ENCODE peak calls at places on chromosomes 11 and 22, in seven cellular contexts. B is GM03348, K is small intestine, X is IMR-90, I is Caki2, F is EL, J is NCI-H1417. S is an unnamed sample.

GRCh38 chr11:66676931-66677598 is 622 bp downstream of the RBM4B start:
- DNase-seq in B (no peak), K (peak; percentile 19), X (peak; percentile 13), I (peak; percentile 3), F (no peak), J (no peak), S (no peak)

GRCh38 chr22:38270091-38270972 is 2.5 kb downstream of the TMEM184B start:
- DNase-seq in B (no peak), K (no peak), X (peak; percentile 14), I (peak; percentile 43), F (peak; percentile 32), J (no peak), S (peak; percentile 35)

GRCh38 chr11:117818036-117818858 is 6.3 kb downstream of the FXYD2 start:
- DNase-seq in B (no peak), K (no peak), X (peak; percentile 56), I (no peak), F (peak; percentile 47), J (no peak), S (peak; percentile 59)

GRCh38 chr22:45994516-45995404 is 17.8 kb upstream of the WNT7B start:
- DNase-seq in B (peak; percentile 91), K (peak; percentile 67), X (peak; percentile 44), I (peak; percentile 69), F (peak; percentile 73), J (peak; percentile 31), S (peak; percentile 60)

GRCh38 chr22:46754110-46754799 is 8.2 kb upstream of the TBC1D22A start:
- DNase-seq in B (peak; percentile 97), K (peak; percentile 97), X (peak; percentile 99), I (peak; percentile 98), F (peak; percentile 99), J (no peak), S (peak; percentile 99)

GRCh38 chr11:26572770-26573402 is 823 bp upstream of the MUC15 start:
- DNase-seq in B (no peak), K (no peak), X (no peak), I (no peak), F (no peak), J (no peak), S (no peak)

GRCh38 chr22:49547751-49548239 is 279.9 kb downstream of the BRD1 start:
- DNase-seq in B (no peak), K (no peak), X (no peak), I (no peak), F (no peak), J (no peak), S (no peak)

GRCh38 chr22:43202326-43202725 is 15.4 kb upstream of the TTLL12 start:
- DNase-seq in B (no peak), K (no peak), X (no peak), I (no peak), F (no peak), J (no peak), S (no peak)

GRCh38 chr11:73530109-73530508 is 67.8 kb downstream of the FAM168A start:
- DNase-seq in B (no peak), K (peak; percentile 72), X (no peak), I (no peak), F (no peak), J (no peak), S (no peak)

GRCh38 chr11:67120881-67121710 is 2.0 kb downstream of the KDM2A start:
- DNase-seq in B (peak; percentile 27), K (peak; percentile 65), X (peak; percentile 45), I (no peak), F (peak; percentile 53), J (no peak), S (peak; percentile 23)

GRCh38 chr11:114395776-114396175 is 4.5 kb downstream of the C11orf71 start:
- DNase-seq in B (no peak), K (peak; percentile 7), X (no peak), I (no peak), F (no peak), J (no peak), S (peak; percentile 26)

GRCh38 chr22:22219140-22219996 is 25.2 kb upstream of the VPREB1 start:
- DNase-seq in B (no peak), K (no peak), X (no peak), I (no peak), F (no peak), J (peak; percentile 0), S (no peak)

GRCh38 chr22:36245805-36246356 is 6.6 kb upstream of the APOL2 start:
- DNase-seq in B (no peak), K (no peak), X (no peak), I (no peak), F (no peak), J (no peak), S (no peak)

GRCh38 chr22:36182871-36183270 is 18.7 kb downstream of the APOL4 start:
- DNase-seq in B (peak; percentile 41), K (no peak), X (no peak), I (no peak), F (no peak), J (no peak), S (no peak)

GRCh38 chr11:119335655-119336543 is 1.6 kb downstream of the RNF26 start:
- DNase-seq in B (no peak), K (no peak), X (no peak), I (no peak), F (no peak), J (no peak), S (no peak)

GRCh38 chr11:2196970-2197770 is 25.6 kb upstream of the TH start:
- DNase-seq in B (peak; percentile 91), K (peak; percentile 72), X (peak; percentile 38), I (peak; percentile 53), F (peak; percentile 57), J (no peak), S (peak; percentile 59)

GRCh38 chr11:69418576-69419296 is 62.7 kb upstream of the LINC01488 start:
- DNase-seq in B (no peak), K (no peak), X (no peak), I (no peak), F (no peak), J (no peak), S (no peak)

GRCh38 chr11:17979770-17980371 is 33.0 kb downstream of the SERGEF start:
- DNase-seq in B (peak; percentile 60), K (peak; percentile 45), X (peak; percentile 5), I (peak; percentile 21), F (peak; percentile 17), J (peak; percentile 51), S (peak; percentile 30)

GRCh38 chr11:105757107-105757506 is 147.2 kb downstream of the GRIA4 start:
- DNase-seq in B (no peak), K (no peak), X (no peak), I (no peak), F (no peak), J (no peak), S (no peak)

GRCh38 chr11:8220261-8221024 is 43.2 kb downstream of the LMO1 start:
- DNase-seq in B (no peak), K (no peak), X (no peak), I (no peak), F (no peak), J (no peak), S (no peak)

GRCh38 chr22:30267382-30268302 is 991 bp upstream of the OSM start:
- DNase-seq in B (no peak), K (no peak), X (no peak), I (no peak), F (no peak), J (no peak), S (no peak)

GRCh38 chr22:17920992-17921650 is 103.2 kb downstream of the MICAL3 start:
- DNase-seq in B (no peak), K (no peak), X (no peak), I (no peak), F (no peak), J (no peak), S (no peak)

GRCh38 chr11:98495601-98496000 is 525.1 kb upstream of the CNTN5 start:
- DNase-seq in B (no peak), K (no peak), X (no peak), I (no peak), F (no peak), J (no peak), S (no peak)